ENCODE peak calls at places on chromosome 20, in four cellular contexts. K, T, L and U are unnamed samples.
A peak's percentile ranks its signal among the peaks of the same experiment; 100 is the strongest.

GRCh38 chr20:38301283-38301682 is 2.7 kb upstream of the BPI start:
- DNase-seq in K (no peak), T (no peak), L (no peak), U (no peak)

GRCh38 chr20:61814244-61814643 is 251.4 kb downstream of the TAF4 start:
- DNase-seq in K (no peak), T (no peak), L (no peak), U (no peak)

GRCh38 chr20:17505664-17506517 is 25.3 kb downstream of the BFSP1 start:
- DNase-seq in K (no peak), T (no peak), L (no peak), U (peak; percentile 26)

GRCh38 chr20:33305591-33306057 is 22.6 kb downstream of the BPIFB1 start:
- DNase-seq in K (no peak), T (no peak), L (no peak), U (peak; percentile 91)

GRCh38 chr20:51500311-51500710 is 42.2 kb downstream of the NFATC2 start:
- DNase-seq in K (no peak), T (peak; percentile 57), L (no peak), U (peak; percentile 36)

GRCh38 chr20:45073182-45073581 is 27.7 kb downstream of the KCNS1 start:
- DNase-seq in K (no peak), T (no peak), L (no peak), U (no peak)

GRCh38 chr20:44700306-44700705 is 14.9 kb upstream of the CCN5 start:
- DNase-seq in K (no peak), T (no peak), L (no peak), U (no peak)

GRCh38 chr20:61810066-61810708 is 255.5 kb downstream of the TAF4 start:
- DNase-seq in K (no peak), T (no peak), L (no peak), U (no peak)

GRCh38 chr20:31587545-31588389 is 17.3 kb upstream of the ID1 start:
- DNase-seq in K (no peak), T (no peak), L (peak; percentile 68), U (peak; percentile 47)

GRCh38 chr20:9185511-9185910 is 116.6 kb downstream of the PLCB4 start:
- DNase-seq in K (no peak), T (no peak), L (no peak), U (peak; percentile 84)

GRCh38 chr20:35716330-35716729 is 17.1 kb downstream of the ROMO1 start:
- DNase-seq in K (no peak), T (no peak), L (no peak), U (no peak)

GRCh38 chr20:8854566-8854965 is 214.3 kb upstream of the PLCB4 start:
- DNase-seq in K (peak; percentile 22), T (no peak), L (no peak), U (no peak)

GRCh38 chr20:52049001-52049731 is 142.4 kb downstream of the ZFP64 start:
- DNase-seq in K (no peak), T (no peak), L (peak; percentile 48), U (peak; percentile 35)

GRCh38 chr20:34075647-34076046 is 36.4 kb downstream of the EIF2S2 start:
- DNase-seq in K (no peak), T (no peak), L (no peak), U (no peak)

GRCh38 chr20:49620364-49621240 is 52.7 kb upstream of the PTGIS start:
- DNase-seq in K (no peak), T (peak; percentile 72), L (no peak), U (no peak)

GRCh38 chr20:57514273-57514751 is 10.6 kb downstream of the CTCFL start:
- DNase-seq in K (peak; percentile 77), T (no peak), L (peak; percentile 83), U (peak; percentile 65)

GRCh38 chr20:20664795-20665194 is 47.6 kb downstream of the RALGAPA2 start:
- DNase-seq in K (no peak), T (no peak), L (peak; percentile 34), U (peak; percentile 53)

GRCh38 chr20:61608275-61609085 is 356.4 kb downstream of the CDH4 start:
- DNase-seq in K (no peak), T (no peak), L (peak; percentile 71), U (peak; percentile 39)

GRCh38 chr20:8082025-8082424 is 50.0 kb upstream of the PLCB1 start:
- DNase-seq in K (no peak), T (no peak), L (peak; percentile 46), U (no peak)

GRCh38 chr20:12179692-12180091 is 262.0 kb downstream of the BTBD3 start:
- DNase-seq in K (no peak), T (no peak), L (no peak), U (no peak)

GRCh38 chr20:22576273-22576672 is 8.1 kb downstream of the FOXA2 start:
- DNase-seq in K (no peak), T (no peak), L (no peak), U (no peak)

GRCh38 chr20:59824711-59825562 is 108.5 kb downstream of the SYCP2 start:
- DNase-seq in K (no peak), T (no peak), L (no peak), U (no peak)